ENCODE peak calls at places on chromosomes 7 and 10, in five cellular contexts. I is fibroblast of lung, K is fibroblast of pulmonary artery, F is NT2/D1, T is SK-N-MC. E is an unnamed sample.

GRCh38 chr10:117222552-117223412 is 18.1 kb upstream of the SLC18A2 start:
- DNase-seq in I (no peak), K (no peak), F (peak; percentile 64), T (no peak), E (no peak)

GRCh38 chr7:105488219-105488571 is 33.9 kb downstream of the PUS7 start:
- DNase-seq in I (no peak), K (no peak), F (no peak), T (no peak), E (no peak)

GRCh38 chr10:17290226-17290625 is 62.2 kb downstream of the VIM start:
- DNase-seq in I (peak; percentile 21), K (peak; percentile 29), F (no peak), T (no peak), E (peak; percentile 66)

GRCh38 chr7:35676211-35676610 is 18.7 kb downstream of the HERPUD2 start:
- DNase-seq in I (no peak), K (no peak), F (no peak), T (no peak), E (no peak)

GRCh38 chr10:61786728-61787127 is 114.8 kb upstream of the ARID5B start:
- DNase-seq in I (peak; percentile 86), K (peak; percentile 73), F (no peak), T (no peak), E (peak; percentile 56)

GRCh38 chr10:80503584-80504157 is 34.0 kb upstream of the SH2D4B start:
- DNase-seq in I (no peak), K (no peak), F (no peak), T (no peak), E (no peak)

GRCh38 chr7:1240917-1241509 is 8.3 kb downstream of the UNCX start:
- DNase-seq in I (no peak), K (no peak), F (no peak), T (no peak), E (no peak)

GRCh38 chr10:88835095-88835909 is 16.3 kb downstream of the ANKRD22 start:
- DNase-seq in I (peak; percentile 80), K (peak; percentile 92), F (peak; percentile 59), T (peak; percentile 22), E (peak; percentile 90)

GRCh38 chr10:73168486-73168844 is 546 bp downstream of the FAM149B1 start:
- DNase-seq in I (no peak), K (peak; percentile 46), F (peak; percentile 23), T (no peak), E (no peak)

GRCh38 chr10:95319239-95319638 is 28.4 kb upstream of the PDLIM1 start:
- DNase-seq in I (no peak), K (no peak), F (no peak), T (no peak), E (peak; percentile 40)

GRCh38 chr7:62361-63116 is 129.8 kb upstream of the FAM20C start:
- DNase-seq in I (no peak), K (no peak), F (no peak), T (no peak), E (no peak)

GRCh38 chr7:75916259-75916658 is 1.3 kb downstream of the POR start:
- DNase-seq in I (no peak), K (no peak), F (no peak), T (no peak), E (no peak)

GRCh38 chr10:111370101-111370500 is 293.3 kb downstream of the ADRA2A start:
- DNase-seq in I (no peak), K (no peak), F (peak; percentile 69), T (no peak), E (no peak)

GRCh38 chr10:32795598-32796183 is 162.3 kb downstream of the ITGB1 start:
- DNase-seq in I (peak; percentile 23), K (peak; percentile 57), F (peak; percentile 6), T (no peak), E (peak; percentile 44)

GRCh38 chr7:159099711-159100231 is 44.9 kb downstream of the VIPR2 start:
- DNase-seq in I (no peak), K (no peak), F (no peak), T (no peak), E (no peak)

GRCh38 chr7:2008101-2008935 is 224.4 kb downstream of the MAD1L1 start:
- DNase-seq in I (no peak), K (no peak), F (no peak), T (no peak), E (no peak)

GRCh38 chr7:89027781-89028180 is 232.2 kb upstream of the TEX47 start:
- DNase-seq in I (no peak), K (no peak), F (no peak), T (no peak), E (no peak)

GRCh38 chr10:129517680-129518057 is 50.6 kb downstream of the MGMT start:
- DNase-seq in I (no peak), K (no peak), F (no peak), T (no peak), E (no peak)

GRCh38 chr10:60448246-60448645 is 58.6 kb upstream of the ANK3 start:
- DNase-seq in I (no peak), K (no peak), F (no peak), T (no peak), E (no peak)

GRCh38 chr10:104434601-104435000 is 81.0 kb downstream of the CFAP58 start:
- DNase-seq in I (peak; percentile 48), K (no peak), F (no peak), T (no peak), E (no peak)

GRCh38 chr7:157964521-157964920 is 623.1 kb downstream of the PTPRN2 start:
- DNase-seq in I (no peak), K (no peak), F (no peak), T (no peak), E (no peak)

GRCh38 chr7:150877545-150877944 is 25.2 kb downstream of the AOC1 start:
- DNase-seq in I (no peak), K (no peak), F (no peak), T (no peak), E (no peak)

GRCh38 chr7:150876817-150877526 is 24.7 kb downstream of the AOC1 start:
- DNase-seq in I (peak; percentile 68), K (peak; percentile 79), F (peak; percentile 88), T (peak; percentile 30), E (peak; percentile 41)

GRCh38 chr7:150881189-150881588 is 28.9 kb downstream of the AOC1 start:
- DNase-seq in I (no peak), K (no peak), F (no peak), T (no peak), E (no peak)

GRCh38 chr7:150875791-150876190 is 23.5 kb downstream of the AOC1 start:
- DNase-seq in I (no peak), K (no peak), F (no peak), T (no peak), E (no peak)

DNA sequence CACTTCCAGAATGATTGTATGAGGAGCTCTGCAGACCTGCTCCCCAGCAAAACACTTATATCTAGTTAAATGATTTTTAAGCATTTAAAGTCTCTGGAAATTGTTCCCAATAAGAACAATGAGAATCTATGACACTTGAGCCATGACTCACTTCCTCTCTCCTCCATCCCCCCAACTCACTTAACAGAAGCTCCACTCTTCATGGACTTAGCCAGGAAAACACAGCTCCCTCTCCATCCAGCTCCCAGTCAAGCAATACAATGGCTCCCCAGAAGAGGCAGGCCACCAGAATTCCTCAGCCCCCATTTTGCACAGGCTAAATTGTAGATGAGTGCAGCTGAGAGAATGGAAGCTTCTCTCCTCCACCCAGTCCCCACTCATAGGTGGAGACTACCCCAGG is 27.0 kb downstream of the AOC1 start:
- DNase-seq in I (peak; percentile 56), K (peak; percentile 51), F (peak; percentile 33), T (no peak), E (no peak)
- H3K4me3 ChIP-seq in I (no peak overlapping the region), K (no peak overlapping the region), F (no peak overlapping the region), T (no peak overlapping the region), E (no peak overlapping the region)

GRCh38 chr7:117014673-117015133 is 61.4 kb downstream of the ST7 start:
- DNase-seq in I (peak; percentile 65), K (peak; percentile 77), F (no peak), T (no peak), E (peak; percentile 32)
- H3K4me3 ChIP-seq in I (peak overlapping the region; percentile 40), K (peak overlapping the region; percentile 34), F (no peak overlapping the region), T (peak overlapping the region; percentile 12), E (no peak overlapping the region)

GRCh38 chr10:11527700-11528255 is 83.7 kb downstream of the USP6NL start:
- DNase-seq in I (no peak), K (no peak), F (no peak), T (no peak), E (no peak)
- H3K4me3 ChIP-seq in I (peak overlapping the region; percentile 65), K (no peak overlapping the region), F (no peak overlapping the region), T (no peak overlapping the region), E (no peak overlapping the region)

DNA sequence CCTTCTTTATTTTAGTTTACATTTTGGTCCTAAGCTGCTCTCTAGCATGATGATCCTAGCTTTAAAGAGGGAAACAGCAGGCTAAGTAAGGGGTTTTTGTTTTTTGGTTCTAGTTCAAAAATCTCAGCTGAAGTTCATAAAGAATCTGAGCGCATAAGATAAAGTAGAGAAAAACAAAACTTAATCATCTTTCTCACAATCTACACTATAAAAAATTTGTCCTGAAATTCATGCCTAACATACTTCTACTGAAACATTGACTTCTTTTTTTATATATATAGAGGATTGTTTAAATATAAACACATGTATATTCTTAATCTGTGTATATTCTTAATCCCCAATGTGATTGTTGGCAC is 6.9 kb upstream of the IGF2BP3 start:
- DNase-seq in I (no peak), K (no peak), F (no peak), T (no peak), E (no peak)
- H3K4me3 ChIP-seq in I (peak overlapping the region; percentile 82), K (no peak overlapping the region), F (peak overlapping the region; percentile 68), T (peak overlapping the region; percentile 85), E (no peak overlapping the region)

DNA sequence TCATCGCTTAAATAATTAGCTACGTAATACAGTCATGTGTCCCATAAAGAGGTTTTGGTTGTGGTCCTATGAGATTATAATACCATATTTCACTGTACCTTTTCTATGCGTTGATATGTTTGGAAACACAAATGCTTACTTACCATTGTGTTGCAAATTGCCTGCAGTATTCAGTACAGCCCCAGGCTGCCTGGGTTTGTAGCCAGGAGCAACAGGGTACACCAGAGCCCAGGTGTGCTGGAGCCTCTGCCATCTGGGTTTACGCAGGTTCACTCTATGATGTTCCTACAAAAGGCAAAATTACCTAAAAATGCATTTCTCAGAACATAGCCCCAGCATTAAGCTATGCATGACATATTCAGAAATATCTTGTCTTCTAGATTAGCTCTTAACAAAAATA is 558.9 kb upstream of the ADARB2 start:
- DNase-seq in I (no peak), K (no peak), F (no peak), T (no peak), E (no peak)
- H3K4me3 ChIP-seq in I (no peak overlapping the region), K (no peak overlapping the region), F (no peak overlapping the region), T (no peak overlapping the region), E (no peak overlapping the region)